ENCODE peak calls at places on chromosomes 11 and 22, in seven cellular contexts. G, Y, V, J, I, Q and K are unnamed samples.

GRCh38 chr11:72037554-72038311 is 39.0 kb downstream of the IL18BP start:
- DNase-seq in J (no peak), I (no peak), V (no peak), Q (no peak), G (no peak), Y (no peak), K (no peak)

GRCh38 chr22:40679964-40680818 is 907 bp downstream of the MCHR1 start:
- DNase-seq in G (no peak), J (no peak), Q (no peak), V (no peak), I (peak), Y (no peak), K (no peak)

GRCh38 chr22:46074771-46075551 is 75.4 kb upstream of the PPARA start:
- DNase-seq in G (peak), J (peak), Y (no peak), V (no peak), I (no peak), Q (peak), K (no peak)

GRCh38 chr22:30328466-30329049 is 1.8 kb upstream of the TBC1D10A start:
- DNase-seq in Q (no peak), V (no peak), I (no peak), Y (no peak), G (no peak), J (no peak), K (no peak)

GRCh38 chr11:110712643-110713468 is 619 bp upstream of the ARHGAP20 start:
- DNase-seq in J (no peak), Y (no peak), G (peak), I (peak), Q (no peak), V (no peak), K (no peak)

GRCh38 chr11:27290261-27290660 is 72.8 kb downstream of the CCDC34 start:
- DNase-seq in V (no peak), Q (no peak), I (peak), J (no peak), Y (no peak), G (no peak), K (no peak)

GRCh38 chr11:45333506-45333971 is 47.4 kb upstream of the SYT13 start:
- DNase-seq in G (peak), I (peak), Q (no peak), Y (no peak), J (peak), V (peak), K (no peak)

GRCh38 chr11:123684601-123685000 is 30.2 kb upstream of the SCN3B start:
- DNase-seq in G (no peak), Q (no peak), I (no peak), V (no peak), J (no peak), Y (no peak), K (no peak)

GRCh38 chr22:42912049-42912448 is 55.0 kb upstream of the ARFGAP3 start:
- DNase-seq in Q (no peak), G (no peak), J (no peak), I (peak), Y (no peak), V (no peak), K (no peak)

GRCh38 chr11:256952-257737 is 20.4 kb downstream of the PSMD13 start:
- DNase-seq in V (no peak), Q (no peak), G (no peak), Y (no peak), I (no peak), J (no peak), K (no peak)

GRCh38 chr11:88327462-88328143 is 9.9 kb downstream of the CTSC start:
- DNase-seq in G (no peak), Q (no peak), Y (no peak), J (no peak), I (peak), V (no peak), K (no peak)

GRCh38 chr11:47259178-47259977 is 1.6 kb downstream of the NR1H3 start:
- DNase-seq in Y (peak), J (no peak), I (peak), V (no peak), G (peak), Q (peak), K (no peak)

GRCh38 chr11:9269492-9270030 is 4.4 kb upstream of the DENND5A start:
- DNase-seq in Q (no peak), I (peak), J (no peak), V (no peak), G (no peak), Y (no peak), K (no peak)

GRCh38 chr22:22593964-22594656 is 35.0 kb upstream of the PRAME start:
- DNase-seq in G (peak), I (peak), V (no peak), J (peak), Y (peak), Q (peak), K (peak)

GRCh38 chr11:130415719-130416536 is 12.5 kb downstream of the ADAMTS8 start:
- DNase-seq in Q (no peak), J (no peak), Y (no peak), G (no peak), V (no peak), I (no peak), K (no peak)

GRCh38 chr11:107576497-107577086 is 11.1 kb upstream of the ALKBH8 start:
- DNase-seq in Y (peak), I (peak), G (peak), Q (no peak), J (no peak), V (peak), K (no peak)

GRCh38 chr11:108574675-108575074 is 18.9 kb downstream of the EXPH5 start:
- DNase-seq in Y (no peak), V (no peak), I (no peak), G (no peak), Q (no peak), J (no peak), K (no peak)

GRCh38 chr22:30390974-30391691 is 3.9 kb upstream of the RNF215 start:
- DNase-seq in Q (peak), V (peak), G (peak), J (peak), I (peak), Y (peak), K (peak)

GRCh38 chr11:48017105-48017874 is 36.9 kb downstream of the PTPRJ start:
- DNase-seq in Q (peak), Y (no peak), J (no peak), G (no peak), I (no peak), V (no peak), K (no peak)

GRCh38 chr11:43921561-43922294 is 20.7 kb upstream of the C11orf96 start:
- DNase-seq in V (no peak), G (peak), I (peak), Y (no peak), Q (no peak), J (no peak), K (no peak)

GRCh38 chr22:20099099-20099711 is 16.7 kb upstream of the RANBP1 start:
- DNase-seq in G (no peak), I (no peak), V (no peak), Y (no peak), J (no peak), Q (peak), K (no peak)

GRCh38 chr22:20106205-20106848 is 9.6 kb upstream of the RANBP1 start:
- DNase-seq in Y (no peak), J (no peak), G (no peak), V (no peak), I (no peak), Q (peak), K (no peak)

GRCh38 chr22:20101638-20102037 is 14.3 kb upstream of the RANBP1 start:
- DNase-seq in Y (no peak), Q (peak), J (no peak), G (no peak), I (no peak), V (no peak), K (no peak)

GRCh38 chr22:20105456-20106204 is 10.3 kb upstream of the RANBP1 start:
- DNase-seq in G (no peak), V (no peak), I (no peak), Q (peak), J (no peak), Y (no peak), K (no peak)

DNA sequence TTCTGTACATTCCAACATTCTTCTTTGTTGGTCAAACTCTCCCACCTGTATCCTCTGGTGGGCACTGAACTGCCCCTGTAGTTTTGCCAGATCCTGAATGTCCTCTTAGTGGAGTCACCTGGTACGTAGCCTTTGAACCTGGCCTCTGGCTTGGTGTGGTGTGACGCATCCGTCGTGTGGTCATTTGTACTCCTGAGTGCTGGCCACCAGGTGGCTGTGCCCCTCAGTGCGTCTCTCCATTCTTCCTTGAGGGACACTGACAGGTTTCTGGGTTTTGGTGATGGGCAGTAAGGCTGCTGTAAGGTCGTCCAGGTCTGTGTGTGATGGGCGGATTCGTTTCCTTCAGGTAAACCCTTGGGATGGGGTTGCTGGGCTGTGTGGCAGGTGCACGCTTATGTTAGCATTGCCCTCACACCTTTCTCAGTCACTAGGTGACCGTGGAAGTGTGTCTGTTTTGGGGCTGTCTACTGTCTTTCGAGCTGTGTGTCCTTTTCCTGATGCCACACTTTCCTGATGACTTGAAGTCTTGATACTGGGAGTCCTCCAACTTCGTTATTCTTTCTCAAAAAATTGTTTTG is 13.6 kb upstream of the RANBP1 start:
- DNase-seq in G (no peak), Q (peak), J (no peak), V (no peak), I (no peak), Y (no peak), K (no peak)
- TF ChIP-seq CTCF in G (no peak), Q (no peak), J (no peak), V (no peak), I (peak), Y (no peak), K (no peak)

GRCh38 chr11:66136752-66137123 is 66.7 kb downstream of the PACS1 start:
- DNase-seq in V (peak), J (no peak), Q (no peak), Y (no peak), I (peak), G (peak), K (no peak)

GRCh38 chr11:66130978-66131377 is 60.9 kb downstream of the PACS1 start:
- DNase-seq in Y (no peak), G (no peak), I (no peak), J (no peak), V (no peak), Q (no peak), K (no peak)

GRCh38 chr11:66131937-66132632 is 62.0 kb downstream of the PACS1 start:
- DNase-seq in I (no peak), Q (no peak), G (no peak), Y (no peak), V (no peak), J (no peak), K (no peak)

GRCh38 chr11:66133216-66133775 is 63.2 kb downstream of the PACS1 start:
- DNase-seq in I (no peak), G (no peak), Y (no peak), J (no peak), Q (no peak), V (no peak), K (no peak)
- TF ChIP-seq CTCF in I (no peak), G (no peak), Y (no peak), J (no peak), Q (no peak), V (no peak), K (no peak)

DNA sequence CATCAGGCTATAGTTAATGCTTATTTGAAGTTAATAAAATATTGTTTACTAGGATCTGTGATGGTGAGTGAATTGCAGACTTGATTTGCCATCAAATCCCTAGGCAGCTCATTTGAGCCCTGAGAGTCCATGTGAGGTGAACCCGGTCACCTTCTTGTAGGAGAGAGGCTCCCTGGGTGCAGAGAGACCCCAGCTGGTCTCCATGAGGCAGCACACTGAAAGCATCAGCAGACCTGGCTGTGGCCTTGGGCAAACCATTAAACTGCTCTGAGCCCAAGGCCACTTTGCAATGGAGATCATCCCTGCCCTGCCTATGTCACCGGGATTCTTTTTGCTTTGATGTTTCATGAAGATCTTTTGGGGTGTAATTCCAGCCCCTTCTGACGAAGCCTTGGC is 125.2 kb downstream of the MICAL2 start:
- DNase-seq in Q (no peak), Y (no peak), I (peak), V (no peak), J (no peak), G (peak), K (no peak)
- TF ChIP-seq CTCF in Q (no peak), Y (no peak), I (peak), V (no peak), J (no peak), G (peak), K (no peak)

DNA sequence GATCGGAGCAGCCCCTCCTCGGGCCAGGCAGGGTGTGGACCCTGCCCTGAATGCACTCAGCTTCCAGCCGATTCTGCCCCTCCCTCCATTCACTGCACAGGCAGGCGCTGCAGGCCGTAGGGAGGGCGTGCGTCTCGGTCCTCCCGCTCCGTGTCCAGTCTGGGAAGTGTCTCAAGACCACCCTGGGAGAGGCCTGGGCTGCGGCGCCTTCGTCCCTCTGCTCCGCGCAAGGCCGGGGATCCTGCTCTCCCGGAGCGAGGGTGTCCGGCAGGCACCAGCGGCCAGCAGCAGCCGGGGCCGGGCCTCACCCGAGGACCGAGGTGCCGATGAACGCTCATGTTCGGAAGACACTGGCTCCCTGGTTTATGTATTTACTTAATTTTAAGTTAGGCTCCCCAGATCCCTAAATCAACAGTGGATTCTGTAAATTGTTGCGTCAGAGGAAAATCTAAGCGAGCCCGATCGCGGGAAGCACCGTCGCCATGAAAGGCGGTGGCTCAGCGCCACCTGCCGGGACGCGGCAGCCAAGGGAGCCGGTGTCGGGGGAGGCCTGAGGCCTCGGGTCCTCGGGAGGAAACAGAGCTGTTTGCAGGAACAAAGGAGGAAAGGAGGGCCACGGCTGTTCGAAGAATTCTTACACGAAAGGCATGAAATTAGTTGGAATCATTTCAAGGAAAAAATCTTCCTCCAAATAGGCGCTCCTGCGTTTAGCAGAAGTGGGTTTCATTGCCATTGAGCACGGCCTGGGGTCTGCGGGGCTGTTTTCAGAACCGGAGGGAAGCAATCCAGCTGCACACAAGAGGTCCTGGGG is 195.3 kb downstream of the BRD1 start:
- DNase-seq in Y (peak), G (peak), V (peak), Q (no peak), I (peak), J (peak), K (no peak)
- TF ChIP-seq CTCF in Y (peak), G (peak), V (peak), Q (peak), I (peak), J (peak), K (no peak)

GRCh38 chr22:44848791-44849410 is 96.5 kb downstream of the ARHGAP8 start:
- DNase-seq in Y (no peak), I (no peak), V (no peak), J (no peak), Q (no peak), G (no peak), K (no peak)
- TF ChIP-seq CTCF in Y (no peak), I (no peak), V (no peak), J (no peak), Q (no peak), G (no peak), K (no peak)

DNA sequence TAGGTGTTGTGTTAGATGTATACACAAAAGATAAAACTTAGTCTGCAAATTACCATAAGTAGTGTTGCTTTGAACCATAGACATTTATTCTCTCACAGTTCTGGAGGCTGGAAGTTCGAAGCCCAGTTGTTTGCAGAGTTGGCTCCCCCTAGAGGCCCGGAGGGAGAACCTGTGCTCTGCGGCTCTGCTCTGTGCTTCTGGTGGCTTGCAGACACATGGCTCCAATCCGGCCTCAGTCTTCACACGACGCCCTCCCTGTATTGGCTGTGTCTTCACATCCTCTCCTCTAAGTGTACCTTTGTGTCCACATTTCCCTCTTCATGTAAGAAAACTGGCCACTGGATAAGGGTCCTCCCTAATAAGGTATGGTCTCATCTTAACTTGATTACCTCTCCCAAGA is 128.4 kb downstream of the OPCML start:
- DNase-seq in I (no peak), Y (no peak), G (no peak), J (no peak), Q (no peak), V (no peak), K (no peak)
- TF ChIP-seq CTCF in I (no peak), Y (peak), G (no peak), J (no peak), Q (no peak), V (no peak), K (no peak)

DNA sequence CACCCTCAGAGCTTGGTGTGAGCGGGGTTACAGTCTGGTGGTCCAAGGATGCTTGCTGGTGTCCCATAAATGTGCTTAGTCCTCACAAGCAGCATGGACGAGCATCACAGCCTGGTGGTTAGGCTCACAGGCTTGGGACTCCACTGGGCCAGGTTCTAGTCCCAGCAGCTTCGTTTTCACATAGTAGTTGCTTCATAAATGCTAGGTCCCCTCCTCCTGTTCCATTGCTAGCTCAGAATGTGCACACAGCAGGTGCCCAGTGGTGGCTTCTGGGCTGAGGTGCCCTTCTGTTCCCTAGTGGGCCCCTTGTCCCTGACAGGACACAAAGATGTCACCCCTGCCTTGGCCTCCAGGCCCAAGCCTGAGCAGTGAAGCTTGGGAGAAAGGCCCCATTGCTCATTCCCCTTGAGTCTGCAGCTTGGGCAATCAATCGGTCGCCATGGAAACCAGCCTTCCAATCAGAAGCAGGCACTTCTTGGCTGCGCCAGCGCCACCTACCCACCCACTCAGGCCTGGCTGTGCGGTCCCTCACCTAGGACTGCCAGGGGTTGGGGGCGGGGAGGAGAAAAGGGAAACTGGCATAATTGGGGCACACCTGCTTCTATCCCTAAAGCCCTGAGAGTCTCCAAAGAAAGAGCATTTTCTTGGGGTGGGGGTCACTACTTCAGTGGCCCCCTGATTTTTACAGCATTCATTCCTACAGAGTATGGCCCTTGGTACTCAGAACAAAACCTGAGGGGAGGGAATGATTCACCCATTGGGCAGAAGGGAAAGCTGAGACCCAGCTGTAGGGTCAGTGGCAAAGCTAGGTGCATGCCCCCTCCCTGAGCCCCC is 48.1 kb downstream of the CYTH4 start:
- DNase-seq in Y (peak), I (peak), J (peak), Q (no peak), G (peak), V (peak), K (no peak)
- TF ChIP-seq CTCF in Y (peak), I (peak), J (no peak), Q (no peak), G (peak), V (no peak), K (no peak)

GRCh38 chr11:19091366-19091765 is 25.6 kb upstream of the ZDHHC13 start:
- DNase-seq in V (no peak), Y (no peak), I (no peak), J (no peak), G (no peak), Q (no peak), K (no peak)
- TF ChIP-seq CTCF in V (no peak), Y (no peak), I (no peak), J (no peak), G (no peak), Q (no peak), K (no peak)